ENCODE peak calls at places on chromosomes 4 and X, in six cellular contexts. One of them, this sample, is unnamed. For H3K36me3, the result is how much of the 10 kb centered on the place peaks cover.

GRCh38 chrX:133542476-133542875 is 127.2 kb upstream of the GPC4 start:
- DNase-seq in uterus: no peak
- DNase-seq in IMR-90: no peak
- DNase-seq in stomach: no peak
- DNase-seq in CD8-positive, alpha-beta memory T cell: no peak
- DNase-seq in body of pancreas: no peak
- DNase-seq in this sample: no peak

GRCh38 chrX:2320580-2321327 is 180.0 kb downstream of the DHRSX start:
- DNase-seq in uterus: no peak
- DNase-seq in IMR-90: peak
- DNase-seq in stomach: peak
- DNase-seq in CD8-positive, alpha-beta memory T cell: no peak
- DNase-seq in body of pancreas: peak
- DNase-seq in this sample: no peak

GRCh38 chr4:11904991-11905760 is 476.5 kb upstream of the HS3ST1 start:
- DNase-seq in uterus: no peak
- DNase-seq in IMR-90: no peak
- DNase-seq in stomach: no peak
- DNase-seq in CD8-positive, alpha-beta memory T cell: no peak
- DNase-seq in body of pancreas: no peak
- DNase-seq in this sample: no peak

GRCh38 chr4:146033149-146033548 is 94.5 kb upstream of the ZNF827 start:
- DNase-seq in uterus: no peak
- DNase-seq in IMR-90: no peak
- DNase-seq in stomach: peak
- DNase-seq in CD8-positive, alpha-beta memory T cell: no peak
- DNase-seq in body of pancreas: peak
- DNase-seq in this sample: no peak

GRCh38 chr4:83599183-83599582 is 63.3 kb downstream of the GPAT3 start:
- DNase-seq in uterus: no peak
- DNase-seq in IMR-90: peak
- DNase-seq in stomach: no peak
- DNase-seq in CD8-positive, alpha-beta memory T cell: no peak
- DNase-seq in body of pancreas: no peak
- DNase-seq in this sample: peak

GRCh38 chrX:31443654-31444053 is 371.8 kb upstream of the FTHL17 start:
- DNase-seq in uterus: no peak
- DNase-seq in IMR-90: no peak
- DNase-seq in stomach: no peak
- DNase-seq in CD8-positive, alpha-beta memory T cell: no peak
- DNase-seq in body of pancreas: no peak
- DNase-seq in this sample: no peak

GRCh38 chrX:20500171-20500865 is 233.6 kb upstream of the RPS6KA3 start:
- DNase-seq in uterus: no peak
- DNase-seq in IMR-90: no peak
- DNase-seq in stomach: no peak
- DNase-seq in CD8-positive, alpha-beta memory T cell: no peak
- DNase-seq in body of pancreas: no peak
- DNase-seq in this sample: no peak

GRCh38 chr4:83686166-83686565 is 150.3 kb downstream of the GPAT3 start:
- DNase-seq in uterus: no peak
- DNase-seq in IMR-90: peak
- DNase-seq in stomach: no peak
- DNase-seq in CD8-positive, alpha-beta memory T cell: no peak
- DNase-seq in body of pancreas: no peak
- DNase-seq in this sample: no peak

GRCh38 chr4:96326846-96327245 is 487.0 kb downstream of the PDHA2 start:
- DNase-seq in uterus: no peak
- DNase-seq in IMR-90: no peak
- DNase-seq in stomach: no peak
- DNase-seq in CD8-positive, alpha-beta memory T cell: no peak
- DNase-seq in body of pancreas: no peak
- DNase-seq in this sample: no peak

GRCh38 chrX:80511969-80512760 is 91.9 kb downstream of the TENT5D start:
- DNase-seq in uterus: no peak
- DNase-seq in IMR-90: no peak
- DNase-seq in stomach: no peak
- DNase-seq in CD8-positive, alpha-beta memory T cell: no peak
- DNase-seq in body of pancreas: no peak
- DNase-seq in this sample: no peak

GRCh38 chrX:45497290-45497689 is 296.6 kb upstream of the DIPK2B start:
- DNase-seq in uterus: no peak
- DNase-seq in IMR-90: peak
- DNase-seq in stomach: no peak
- DNase-seq in CD8-positive, alpha-beta memory T cell: no peak
- DNase-seq in body of pancreas: no peak
- DNase-seq in this sample: no peak

GRCh38 chrX:74500067-74500466 is 78.8 kb downstream of the SLC16A2 start:
- DNase-seq in uterus: no peak
- DNase-seq in IMR-90: no peak
- DNase-seq in stomach: no peak
- DNase-seq in CD8-positive, alpha-beta memory T cell: no peak
- DNase-seq in body of pancreas: no peak
- DNase-seq in this sample: no peak

GRCh38 chr4:88761342-88761741 is 63.7 kb upstream of the NAP1L5 start:
- DNase-seq in uterus: no peak
- DNase-seq in IMR-90: no peak
- DNase-seq in stomach: no peak
- DNase-seq in CD8-positive, alpha-beta memory T cell: no peak
- DNase-seq in body of pancreas: no peak
- DNase-seq in this sample: no peak

GRCh38 chrX:24424948-24425347 is 40.1 kb upstream of the PDK3 start:
- DNase-seq in uterus: peak
- DNase-seq in IMR-90: peak
- DNase-seq in stomach: no peak
- DNase-seq in CD8-positive, alpha-beta memory T cell: no peak
- DNase-seq in body of pancreas: peak
- DNase-seq in this sample: peak

GRCh38 chr4:134585972-134586371 is 384.4 kb upstream of the PABPC4L start:
- DNase-seq in uterus: no peak
- DNase-seq in IMR-90: no peak
- DNase-seq in stomach: no peak
- DNase-seq in CD8-positive, alpha-beta memory T cell: no peak
- DNase-seq in body of pancreas: no peak
- DNase-seq in this sample: no peak
- H3K27ac ChIP-seq in uterus: no peak
- H3K27ac ChIP-seq in IMR-90: no peak
- H3K27ac ChIP-seq in stomach: no peak
- H3K27ac ChIP-seq in CD8-positive, alpha-beta memory T cell: no peak
- H3K27ac ChIP-seq in body of pancreas: no peak
- H3K27ac ChIP-seq in this sample: no peak

GRCh38 chrX:153764786-153765137 is 713 bp downstream of the PLXNB3 start:
- DNase-seq in uterus: peak
- DNase-seq in IMR-90: no peak
- DNase-seq in stomach: no peak
- DNase-seq in CD8-positive, alpha-beta memory T cell: no peak
- DNase-seq in body of pancreas: no peak
- DNase-seq in this sample: no peak
- H3K4me3 ChIP-seq in uterus: no peak
- H3K4me3 ChIP-seq in IMR-90: no peak
- H3K4me3 ChIP-seq in stomach: peak
- H3K4me3 ChIP-seq in CD8-positive, alpha-beta memory T cell: no peak
- H3K4me3 ChIP-seq in body of pancreas: no peak
- H3K4me3 ChIP-seq in this sample: peak

GRCh38 chr4:118738999-118739690 is 54.0 kb downstream of the METTL14 start:
- DNase-seq in uterus: no peak
- DNase-seq in IMR-90: no peak
- DNase-seq in stomach: no peak
- DNase-seq in CD8-positive, alpha-beta memory T cell: no peak
- DNase-seq in body of pancreas: no peak
- DNase-seq in this sample: no peak
- H3K36me3 ChIP-seq in uterus: under half
- H3K36me3 ChIP-seq in IMR-90: under half
- H3K36me3 ChIP-seq in stomach: half or more
- H3K36me3 ChIP-seq in CD8-positive, alpha-beta memory T cell: under half
- H3K36me3 ChIP-seq in body of pancreas: under half
- H3K36me3 ChIP-seq in this sample: half or more

DNA sequence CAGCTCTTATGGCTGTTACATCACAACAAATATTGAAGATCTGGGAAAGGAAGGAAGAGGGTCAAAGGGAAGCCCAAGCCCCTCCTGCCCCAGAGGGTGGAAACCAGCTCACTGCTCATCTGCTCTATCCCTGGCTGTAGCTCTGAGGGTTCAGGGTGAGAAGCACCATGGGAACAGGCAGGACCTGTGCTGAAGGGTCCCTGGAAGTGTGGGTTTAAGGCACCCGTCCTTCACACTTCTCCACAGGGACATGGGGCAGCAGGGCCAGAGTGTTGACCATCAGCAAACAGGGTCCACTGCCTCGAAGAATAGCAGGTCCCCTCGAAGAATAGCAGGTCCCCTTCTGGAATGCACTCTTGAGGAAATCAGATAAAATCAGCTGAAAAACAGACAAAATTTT is 4.4 kb downstream of the RTL5 start:
- DNase-seq in uterus: no peak
- DNase-seq in IMR-90: no peak
- DNase-seq in stomach: no peak
- DNase-seq in CD8-positive, alpha-beta memory T cell: no peak
- DNase-seq in body of pancreas: no peak
- DNase-seq in this sample: no peak
- H3K27ac ChIP-seq in uterus: peak
- H3K27ac ChIP-seq in IMR-90: no peak
- H3K27ac ChIP-seq in stomach: no peak
- H3K27ac ChIP-seq in CD8-positive, alpha-beta memory T cell: no peak
- H3K27ac ChIP-seq in body of pancreas: no peak
- H3K27ac ChIP-seq in this sample: no peak

GRCh38 chr4:38309471-38309870 is 349.3 kb downstream of the PTTG2 start:
- DNase-seq in uterus: no peak
- DNase-seq in IMR-90: no peak
- DNase-seq in stomach: no peak
- DNase-seq in CD8-positive, alpha-beta memory T cell: no peak
- DNase-seq in body of pancreas: no peak
- DNase-seq in this sample: no peak

GRCh38 chr4:38306482-38307071 is 346.4 kb downstream of the PTTG2 start:
- DNase-seq in uterus: no peak
- DNase-seq in IMR-90: no peak
- DNase-seq in stomach: no peak
- DNase-seq in CD8-positive, alpha-beta memory T cell: no peak
- DNase-seq in body of pancreas: no peak
- DNase-seq in this sample: no peak

GRCh38 chr4:38311495-38311894 is 351.3 kb downstream of the PTTG2 start:
- DNase-seq in uterus: no peak
- DNase-seq in IMR-90: no peak
- DNase-seq in stomach: no peak
- DNase-seq in CD8-positive, alpha-beta memory T cell: no peak
- DNase-seq in body of pancreas: no peak
- DNase-seq in this sample: no peak

GRCh38 chr4:38310446-38311043 is 350.3 kb downstream of the PTTG2 start:
- DNase-seq in uterus: no peak
- DNase-seq in IMR-90: no peak
- DNase-seq in stomach: no peak
- DNase-seq in CD8-positive, alpha-beta memory T cell: peak
- DNase-seq in body of pancreas: no peak
- DNase-seq in this sample: no peak

DNA sequence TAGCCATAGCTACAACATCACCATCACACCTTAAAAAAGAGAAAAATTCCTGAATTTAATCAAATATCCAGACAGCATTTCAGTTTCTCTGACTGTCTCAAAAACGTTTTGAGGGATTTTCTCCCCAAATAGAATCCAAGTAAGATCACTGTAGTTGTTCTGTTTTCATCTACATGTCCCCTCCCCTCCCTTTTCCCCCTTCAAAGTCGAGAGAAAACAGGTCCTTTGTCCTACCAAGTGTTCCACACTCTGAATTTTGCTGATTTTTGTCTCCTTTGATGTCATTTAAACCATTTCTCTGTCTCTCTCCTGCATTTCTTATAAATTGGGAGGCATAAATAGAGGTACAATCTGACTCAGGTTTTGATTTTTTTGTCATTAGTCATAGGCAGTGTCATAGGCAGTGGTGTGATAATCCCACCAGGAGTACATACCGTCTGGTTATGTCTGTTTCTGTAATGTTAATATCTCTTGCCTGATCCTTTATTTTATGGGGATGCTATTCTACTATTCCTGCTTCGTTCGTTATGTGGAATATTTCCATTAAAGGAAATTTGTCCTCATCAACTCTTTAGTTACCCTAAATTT is 348.6 kb downstream of the PTTG2 start:
- DNase-seq in uterus: no peak
- DNase-seq in IMR-90: peak
- DNase-seq in stomach: no peak
- DNase-seq in CD8-positive, alpha-beta memory T cell: no peak
- DNase-seq in body of pancreas: no peak
- DNase-seq in this sample: peak
- H3K4me3 ChIP-seq in uterus: no peak
- H3K4me3 ChIP-seq in IMR-90: no peak
- H3K4me3 ChIP-seq in stomach: no peak
- H3K4me3 ChIP-seq in CD8-positive, alpha-beta memory T cell: no peak
- H3K4me3 ChIP-seq in body of pancreas: no peak
- H3K4me3 ChIP-seq in this sample: no peak

GRCh38 chr4:183300070-183300469 is 20.0 kb downstream of the CLDN22 start:
- DNase-seq in uterus: no peak
- DNase-seq in IMR-90: peak
- DNase-seq in stomach: no peak
- DNase-seq in CD8-positive, alpha-beta memory T cell: no peak
- DNase-seq in body of pancreas: no peak
- DNase-seq in this sample: peak

GRCh38 chr4:183304538-183304937 is 15.5 kb downstream of the CLDN22 start:
- DNase-seq in uterus: no peak
- DNase-seq in IMR-90: no peak
- DNase-seq in stomach: no peak
- DNase-seq in CD8-positive, alpha-beta memory T cell: no peak
- DNase-seq in body of pancreas: no peak
- DNase-seq in this sample: no peak

GRCh38 chr4:183303278-183303677 is 16.8 kb downstream of the CLDN22 start:
- DNase-seq in uterus: no peak
- DNase-seq in IMR-90: no peak
- DNase-seq in stomach: no peak
- DNase-seq in CD8-positive, alpha-beta memory T cell: no peak
- DNase-seq in body of pancreas: no peak
- DNase-seq in this sample: no peak

GRCh38 chr4:183300660-183301059 is 19.4 kb downstream of the CLDN22 start:
- DNase-seq in uterus: no peak
- DNase-seq in IMR-90: no peak
- DNase-seq in stomach: no peak
- DNase-seq in CD8-positive, alpha-beta memory T cell: no peak
- DNase-seq in body of pancreas: no peak
- DNase-seq in this sample: no peak

GRCh38 chr4:183304067-183304466 is 16.0 kb downstream of the CLDN22 start:
- DNase-seq in uterus: no peak
- DNase-seq in IMR-90: no peak
- DNase-seq in stomach: no peak
- DNase-seq in CD8-positive, alpha-beta memory T cell: no peak
- DNase-seq in body of pancreas: no peak
- DNase-seq in this sample: no peak
- H3K36me3 ChIP-seq in uterus: under half
- H3K36me3 ChIP-seq in IMR-90: under half
- H3K36me3 ChIP-seq in stomach: under half
- H3K36me3 ChIP-seq in CD8-positive, alpha-beta memory T cell: under half
- H3K36me3 ChIP-seq in body of pancreas: under half
- H3K36me3 ChIP-seq in this sample: under half

GRCh38 chr4:53055274-53055673 is 193.2 kb downstream of the RASL11B start:
- DNase-seq in uterus: no peak
- DNase-seq in IMR-90: peak
- DNase-seq in stomach: no peak
- DNase-seq in CD8-positive, alpha-beta memory T cell: no peak
- DNase-seq in body of pancreas: no peak
- DNase-seq in this sample: peak
- H3K27ac ChIP-seq in uterus: no peak
- H3K27ac ChIP-seq in IMR-90: no peak
- H3K27ac ChIP-seq in stomach: no peak
- H3K27ac ChIP-seq in CD8-positive, alpha-beta memory T cell: no peak
- H3K27ac ChIP-seq in body of pancreas: peak
- H3K27ac ChIP-seq in this sample: no peak

This sample was measured in brain microvascular endothelial cell.